ENCODE peak calls at places on chromosomes 11 and 22, in eight cellular contexts. Q is WERI-Rb-1, A is Peyer's patch, L is small intestine, N is pancreas, I is spleen, U is left ventricle myocardium inferior, R is H1. V is an unnamed sample. For H3K9me3, the result is how much of the 10 kb centered on the place peaks cover.

GRCh38 chr11:42631223-42631843 is 680.5 kb upstream of the API5 start:
- DNase-seq in Q (peak), A (no peak), L (peak), N (no peak), I (no peak), U (no peak), R (no peak), V (no peak)

GRCh38 chr11:9565822-9566560 is 7.5 kb upstream of the WEE1 start:
- DNase-seq in Q (peak), A (peak), L (peak), N (peak), I (no peak), U (no peak), R (peak), V (peak)

GRCh38 chr11:69437001-69437875 is 44.2 kb upstream of the LINC01488 start:
- DNase-seq in Q (no peak), A (no peak), L (no peak), N (peak), I (peak), U (no peak), R (no peak), V (no peak)

GRCh38 chr22:47091241-47091691 is 328.8 kb downstream of the TBC1D22A start:
- DNase-seq in Q (no peak), A (peak), L (peak), N (no peak), I (no peak), U (no peak), R (no peak), V (peak)

GRCh38 chr11:84780689-84781293 is 846.4 kb downstream of the DLG2 start:
- DNase-seq in Q (no peak), A (no peak), L (peak), N (no peak), I (no peak), U (no peak), R (no peak), V (no peak)

GRCh38 chr22:31347251-31348008 is 1.3 kb upstream of the PATZ1 start:
- DNase-seq in Q (peak), A (peak), L (peak), N (peak), I (peak), U (peak), R (no peak), V (peak)

GRCh38 chr11:109978895-109979294 is 114.3 kb upstream of the ZC3H12C start:
- DNase-seq in Q (no peak), A (no peak), L (no peak), N (no peak), I (no peak), U (no peak), R (no peak), V (no peak)

GRCh38 chr11:40280161-40281054 is 1179.0 kb downstream of the LRRC4C start:
- DNase-seq in Q (no peak), A (no peak), L (no peak), N (no peak), I (no peak), U (peak), R (no peak), V (no peak)

GRCh38 chr11:126002181-126002580 is 56.3 kb downstream of the VSIG10L2 start:
- DNase-seq in Q (no peak), A (no peak), L (no peak), N (no peak), I (no peak), U (no peak), R (no peak), V (no peak)

DNA sequence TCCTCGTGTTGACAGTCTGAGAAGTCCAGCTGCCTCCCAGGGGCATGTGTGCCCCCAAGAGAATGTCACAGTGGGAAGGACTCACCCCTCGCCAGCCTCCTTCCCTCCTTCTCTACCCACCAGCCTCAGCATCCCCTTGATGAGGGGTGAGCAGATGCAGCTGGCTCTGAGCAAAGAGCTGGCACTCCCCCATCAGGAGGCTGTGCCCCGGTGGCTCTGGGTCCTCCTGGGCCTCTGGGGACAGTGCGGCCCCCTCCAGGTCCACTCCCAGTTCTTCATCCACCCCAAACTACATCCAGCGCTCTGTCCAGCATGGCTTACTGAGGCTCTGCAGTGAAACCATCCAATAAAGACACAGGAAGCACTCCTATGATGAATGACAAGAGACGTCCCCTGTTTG is 210.4 kb downstream of the BRD1 start:
- DNase-seq in Q (no peak), A (no peak), L (no peak), N (no peak), I (no peak), U (peak), R (no peak), V (no peak)
- H3K9me3 ChIP-seq in Q (under half), A (under half), L (under half), N (under half), I (under half), U (under half), R (under half), V (under half)

DNA sequence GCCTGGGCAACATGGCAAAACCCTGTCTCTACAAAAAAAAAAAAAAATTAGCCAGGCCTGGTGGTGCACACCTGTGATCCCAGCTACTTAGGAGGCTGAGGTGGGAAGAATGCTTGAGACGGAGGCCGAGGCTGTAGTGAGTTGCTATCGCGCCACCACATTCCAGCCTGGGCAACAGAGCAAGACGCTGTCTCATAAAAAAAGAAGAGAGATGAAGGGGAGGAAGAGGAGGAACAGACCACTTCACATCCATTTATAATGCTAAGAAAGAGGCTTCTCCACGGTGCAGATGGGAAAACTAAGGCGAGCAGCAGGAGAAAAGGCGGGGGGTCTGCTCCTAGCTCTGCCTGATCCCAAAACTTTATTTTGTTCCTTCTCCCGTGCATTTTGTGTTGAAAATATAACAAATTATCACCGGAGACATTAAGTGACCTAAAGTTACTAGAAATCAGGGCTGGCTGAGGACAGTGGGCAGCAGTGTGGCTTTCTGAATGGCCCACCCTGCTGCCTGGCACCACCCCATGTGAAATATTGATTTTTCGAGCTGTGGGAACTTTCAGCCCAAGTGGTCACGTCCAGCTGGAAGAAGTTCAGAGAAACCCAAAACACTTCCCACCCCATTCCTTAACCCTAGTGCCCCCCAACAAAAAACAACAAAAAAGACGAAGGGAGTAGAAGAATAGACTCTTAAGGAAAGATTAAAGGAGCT is 9.5 kb downstream of the MYH9 start:
- DNase-seq in Q (no peak), A (no peak), L (no peak), N (no peak), I (no peak), U (no peak), R (no peak), V (no peak)
- H3K27ac ChIP-seq in Q (no peak), A (peak), L (peak), N (peak), I (peak), U (peak), R (no peak), V (peak)

GRCh38 chr22:48711031-48711431 is 1116.6 kb downstream of the BRD1 start:
- DNase-seq in Q (no peak), A (no peak), L (no peak), N (no peak), I (peak), U (peak), R (no peak), V (no peak)
- H3K9me3 ChIP-seq in Q (under half), A (under half), L (under half), N (under half), I (under half), U (under half), R (under half), V (under half)

DNA sequence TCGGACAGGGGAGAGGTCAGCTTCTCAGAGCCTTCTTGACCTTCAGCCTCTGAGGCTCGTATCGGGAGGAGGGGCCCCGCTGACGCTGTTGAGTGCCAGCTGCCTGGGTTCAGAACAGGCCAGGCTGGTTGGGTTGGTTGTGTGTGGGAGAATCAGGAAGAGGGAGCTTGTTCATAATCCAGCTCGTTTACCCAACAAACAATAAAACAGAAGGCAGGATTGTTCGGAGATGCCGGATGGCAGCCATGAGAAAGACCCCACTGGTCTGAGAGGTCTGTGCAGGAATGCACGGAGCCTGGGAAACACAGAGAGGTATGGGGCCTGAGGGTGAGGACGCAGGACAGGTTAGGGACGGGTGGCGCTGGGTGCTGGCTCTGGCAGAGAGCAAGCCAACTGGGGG is 31.6 kb upstream of the SHANK2 start:
- DNase-seq in Q (no peak), A (peak), L (peak), N (peak), I (peak), U (no peak), R (no peak), V (no peak)
- H3K27ac ChIP-seq in Q (no peak), A (peak), L (peak), N (peak), I (no peak), U (no peak), R (no peak), V (no peak)